ENCODE peak calls at places on chromosomes 5 and 9, in five cellular contexts. K is anterior cingulate cortex; L is stimulated activated CD8-positive, alpha-beta memory T cell treated with anti-CD3 and anti-CD28 coated beads, Interleukin-4, amount 100 ng/mL, for 1 hour; P is NCI-H510A; O is neural progenitor cell. V is an unnamed sample.

GRCh38 chr9:27626629-27627564 is 53.6 kb upstream of the C9orf72 start:
- DNase-seq in K (no peak), L (no peak), P (no peak), O (peak), V (no peak)

GRCh38 chr5:179124329-179124852 is 64.2 kb downstream of the ZNF354C start:
- DNase-seq in K (no peak), L (no peak), P (no peak), O (no peak), V (no peak)

GRCh38 chr9:2243666-2244555 is 228.8 kb downstream of the SMARCA2 start:
- DNase-seq in K (no peak), L (no peak), P (no peak), O (no peak), V (no peak)

GRCh38 chr9:94611638-94612068 is 18.0 kb upstream of the FBP2 start:
- DNase-seq in K (no peak), L (no peak), P (no peak), O (no peak), V (no peak)

GRCh38 chr5:61055434-61056006 is 106.7 kb downstream of the SMIM15 start:
- DNase-seq in K (no peak), L (no peak), P (no peak), O (peak), V (no peak)

GRCh38 chr5:5270958-5271605 is 131.0 kb downstream of the ADAMTS16 start:
- DNase-seq in K (peak), L (no peak), P (peak), O (peak), V (no peak)

GRCh38 chr9:131697097-131697496 is 42.8 kb downstream of the RAPGEF1 start:
- DNase-seq in K (no peak), L (no peak), P (no peak), O (no peak), V (no peak)

GRCh38 chr5:134175874-134176522 is 752 bp downstream of the SKP1 start:
- DNase-seq in K (no peak), L (no peak), P (no peak), O (no peak), V (no peak)

GRCh38 chr9:20984471-20984870 is 47.0 kb downstream of the HACD4 start:
- DNase-seq in K (no peak), L (no peak), P (no peak), O (no peak), V (no peak)

GRCh38 chr5:5165541-5166002 is 25.4 kb downstream of the ADAMTS16 start:
- DNase-seq in K (no peak), L (no peak), P (no peak), O (no peak), V (no peak)

GRCh38 chr9:331197-331596 is 116.5 kb downstream of the DOCK8 start:
- DNase-seq in K (no peak), L (no peak), P (no peak), O (no peak), V (no peak)

GRCh38 chr9:137053944-137054931 is at the start of gene ENTPD2:
- DNase-seq in K (no peak), L (no peak), P (peak), O (peak), V (no peak)

GRCh38 chr9:134059661-134060395 is 8.0 kb downstream of the BRD3 start:
- DNase-seq in K (no peak), L (no peak), P (no peak), O (peak), V (no peak)

GRCh38 chr9:32681751-32682150 is 46.3 kb upstream of the TAF1L start:
- DNase-seq in K (no peak), L (no peak), P (no peak), O (no peak), V (no peak)

GRCh38 chr5:31811210-31811609 is 172.3 kb downstream of the PDZD2 start:
- DNase-seq in K (no peak), L (no peak), P (no peak), O (no peak), V (no peak)

GRCh38 chr9:126516561-126516935 is 97.2 kb upstream of the LMX1B start:
- DNase-seq in K (no peak), L (no peak), P (no peak), O (no peak), V (no peak)

GRCh38 chr5:75681125-75681830 is 36.0 kb downstream of the POC5 start:
- DNase-seq in K (no peak), L (no peak), P (no peak), O (peak), V (no peak)

GRCh38 chr5:174177531-174177930 is 132.0 kb downstream of the NSG2 start:
- DNase-seq in K (no peak), L (no peak), P (no peak), O (no peak), V (no peak)

GRCh38 chr9:87599901-87600610 is 102.4 kb downstream of the DAPK1 start:
- DNase-seq in K (no peak), L (no peak), P (no peak), O (no peak), V (no peak)

GRCh38 chr9:98730914-98731313 is 22.2 kb upstream of the GABBR2 start:
- DNase-seq in K (no peak), L (no peak), P (no peak), O (no peak), V (no peak)

GRCh38 chr5:119011186-119011585 is 22.8 kb upstream of the DTWD2 start:
- DNase-seq in K (no peak), L (no peak), P (no peak), O (no peak), V (no peak)

GRCh38 chr5:157306690-157307089 is 40.8 kb downstream of the CYFIP2 start:
- DNase-seq in K (no peak), L (no peak), P (no peak), O (no peak), V (no peak)

GRCh38 chr9:121674952-121675351 is 23.5 kb downstream of the DAB2IP start:
- DNase-seq in K (no peak), L (no peak), P (no peak), O (no peak), V (no peak)

GRCh38 chr9:79569814-79570448 is 1.8 kb upstream of the TLE4 start:
- DNase-seq in K (no peak), L (no peak), P (no peak), O (no peak), V (no peak)

GRCh38 chr5:154118832-154119442 is 71.6 kb upstream of the GALNT10 start:
- DNase-seq in K (no peak), L (no peak), P (no peak), O (no peak), V (no peak)

GRCh38 chr5:132746592-132747063 is 598 bp upstream of the CCNI2 start:
- DNase-seq in K (no peak), L (no peak), P (no peak), O (peak), V (no peak)